ENCODE peak calls at places on chromosomes 3 and 15, in five cellular contexts. X, P, N, O and I are unnamed samples.

GRCh38 chr3:166472015-166472414 is 634.8 kb upstream of the BCHE start:
- DNase-seq in X (no peak), P (no peak), N (no peak), O (no peak), I (no peak)

GRCh38 chr15:60496853-60497252 is 17.9 kb upstream of the ICE2 start:
- DNase-seq in X (no peak), P (no peak), N (no peak), O (no peak), I (no peak)

GRCh38 chr15:75091814-75092213 is 68.4 kb downstream of the PPCDC start:
- DNase-seq in X (no peak), P (no peak), N (peak), O (no peak), I (no peak)

GRCh38 chr15:81413851-81414250 is 39.8 kb upstream of the TMC3 start:
- DNase-seq in X (no peak), P (no peak), N (no peak), O (no peak), I (no peak)

GRCh38 chr15:64334530-64334929 is 21.4 kb downstream of the CSNK1G1 start:
- DNase-seq in X (no peak), P (peak), N (peak), O (peak), I (no peak)

GRCh38 chr3:45507820-45508317 is 86.7 kb upstream of the LIMD1 start:
- DNase-seq in X (no peak), P (no peak), N (no peak), O (peak), I (no peak)

GRCh38 chr3:14042680-14043079 is 82.0 kb downstream of the CHCHD4 start:
- DNase-seq in X (no peak), P (no peak), N (no peak), O (no peak), I (no peak)

GRCh38 chr3:129003578-129004112 is 2.5 kb downstream of the EFCC1 start:
- DNase-seq in X (no peak), P (peak), N (peak), O (peak), I (no peak)

GRCh38 chr15:31758126-31758525 is 272.2 kb upstream of the CHRNA7 start:
- DNase-seq in X (no peak), P (peak), N (peak), O (peak), I (no peak)

GRCh38 chr15:70319466-70319865 is 221.7 kb upstream of the TLE3 start:
- DNase-seq in X (no peak), P (no peak), N (peak), O (no peak), I (peak)

GRCh38 chr3:123449986-123450474 is 1.1 kb upstream of the ADCY5 start:
- DNase-seq in X (no peak), P (no peak), N (no peak), O (no peak), I (no peak)